ENCODE peak calls at places on chromosomes 5 and 9, in seven cellular contexts. Z, E, U, P, M, L and H are unnamed samples.

GRCh38 chr9:114813717-114814418 is 8.0 kb upstream of the TNFSF15 start:
- DNase-seq in U (no peak), L (no peak), E (no peak), M (no peak), P (no peak), Z (no peak), H (no peak)

GRCh38 chr9:113511856-113512761 is 48.6 kb downstream of the RGS3 start:
- DNase-seq in E (peak), L (peak), U (no peak), Z (no peak), P (peak), M (no peak), H (no peak)

GRCh38 chr5:31854625-31855526 is 215.9 kb downstream of the PDZD2 start:
- DNase-seq in E (no peak), Z (no peak), M (peak), P (no peak), U (peak), L (peak), H (peak)

GRCh38 chr5:92560698-92561361 is 1020.2 kb downstream of the NR2F1-AS1 start:
- DNase-seq in E (no peak), U (no peak), P (no peak), L (peak), Z (peak), M (peak), H (no peak)

GRCh38 chr9:78533500-78533899 is 236.6 kb downstream of the PSAT1 start:
- DNase-seq in L (no peak), P (no peak), M (no peak), U (no peak), E (no peak), Z (no peak), H (no peak)

GRCh38 chr5:143376911-143377838 is 26.3 kb downstream of the NR3C1 start:
- DNase-seq in P (no peak), E (no peak), Z (peak), L (peak), U (no peak), M (peak), H (no peak)

GRCh38 chr9:37678789-37679273 is 28.1 kb downstream of the FRMPD1 start:
- DNase-seq in Z (no peak), L (peak), M (no peak), P (no peak), U (no peak), E (no peak), H (no peak)

GRCh38 chr9:97710356-97711222 is 13.4 kb upstream of the XPA start:
- DNase-seq in L (peak), Z (peak), U (peak), P (no peak), M (peak), E (peak), H (peak)

GRCh38 chr9:9754186-9754585 is 858.6 kb downstream of the PTPRD start:
- DNase-seq in U (no peak), L (peak), M (no peak), E (no peak), Z (no peak), P (no peak), H (no peak)

GRCh38 chr5:65544473-65544872 is 18.5 kb downstream of the CENPK start:
- DNase-seq in P (no peak), M (no peak), Z (no peak), L (no peak), E (no peak), U (no peak), H (no peak)

GRCh38 chr5:92283521-92283920 is 900.4 kb upstream of the ARRDC3 start:
- DNase-seq in U (no peak), Z (no peak), E (no peak), L (peak), P (no peak), M (peak), H (no peak)

GRCh38 chr9:92977279-92977678 is 30.0 kb downstream of the FGD3 start:
- DNase-seq in P (no peak), M (no peak), U (no peak), L (no peak), Z (no peak), E (no peak), H (no peak)

GRCh38 chr9:121840838-121841760 is 189.7 kb downstream of the DAB2IP start:
- DNase-seq in P (no peak), L (no peak), U (no peak), Z (no peak), E (no peak), M (no peak), H (peak)

GRCh38 chr9:20394928-20395327 is 227.4 kb downstream of the MLLT3 start:
- DNase-seq in L (peak), M (no peak), P (no peak), E (no peak), U (no peak), Z (no peak), H (no peak)

GRCh38 chr5:151770383-151771258 is 1.1 kb upstream of the G3BP1 start:
- DNase-seq in M (peak), Z (peak), L (peak), P (peak), U (peak), E (no peak), H (peak)

GRCh38 chr9:8622222-8622802 is 822.7 kb upstream of the DMAC1 start:
- DNase-seq in E (no peak), M (no peak), Z (no peak), L (no peak), U (no peak), P (no peak), H (no peak)

GRCh38 chr9:128254855-128255759 is 20.7 kb downstream of the GOLGA2 start:
- DNase-seq in P (no peak), L (peak), E (peak), Z (peak), U (peak), M (peak), H (peak)

GRCh38 chr5:176609724-176610429 is at the start of gene GPRIN1:
- DNase-seq in M (peak), Z (peak), L (peak), P (no peak), U (peak), E (peak), H (peak)

GRCh38 chr5:178455480-178455835 is 134.7 kb downstream of the COL23A1 start:
- DNase-seq in P (no peak), U (no peak), L (no peak), E (no peak), Z (no peak), M (no peak), H (no peak)

GRCh38 chr5:98187945-98188344 is 585.5 kb upstream of the RGMB start:
- DNase-seq in M (peak), U (no peak), L (peak), Z (no peak), E (no peak), P (no peak), H (no peak)

GRCh38 chr5:107719207-107719606 is 48.5 kb upstream of the EFNA5 start:
- DNase-seq in E (no peak), P (no peak), U (no peak), M (no peak), Z (no peak), L (no peak), H (no peak)

GRCh38 chr9:70080481-70081119 is 37.0 kb downstream of the MAMDC2 start:
- DNase-seq in L (peak), M (peak), P (no peak), Z (peak), U (no peak), E (no peak), H (no peak)

GRCh38 chr9:123414921-123415592 is 59.1 kb downstream of the CRB2 start:
- DNase-seq in L (no peak), Z (peak), M (peak), P (no peak), E (no peak), U (no peak), H (no peak)

GRCh38 chr9:134892221-134892620 is 11.6 kb downstream of the FCN2 start:
- DNase-seq in L (no peak), E (no peak), U (no peak), M (no peak), Z (no peak), P (no peak), H (no peak)

GRCh38 chr5:154608531-154609011 is 130.5 kb upstream of the HAND1 start:
- DNase-seq in Z (no peak), L (no peak), P (no peak), M (no peak), E (no peak), U (no peak), H (no peak)

GRCh38 chr5:32710335-32710858 is 724 bp upstream of the NPR3 start:
- DNase-seq in E (no peak), L (no peak), P (no peak), M (no peak), Z (no peak), U (no peak), H (no peak)

GRCh38 chr5:102911973-102912372 is 156.9 kb downstream of the PAM start:
- DNase-seq in Z (peak), L (peak), U (no peak), P (no peak), M (peak), E (no peak), H (no peak)

GRCh38 chr5:128649183-128649582 is 111.1 kb upstream of the FBN2 start:
- DNase-seq in E (no peak), P (no peak), M (peak), Z (no peak), L (no peak), U (no peak), H (no peak)

GRCh38 chr5:71569748-71570509 is 17.2 kb upstream of the MCCC2 start:
- DNase-seq in M (no peak), Z (no peak), E (no peak), L (no peak), U (no peak), P (no peak), H (no peak)

GRCh38 chr5:106269252-106269843 is 1401.4 kb downstream of the EFNA5 start:
- DNase-seq in Z (peak), U (no peak), L (peak), E (no peak), M (peak), P (no peak), H (no peak)

GRCh38 chr9:120387257-120387999 is 192.5 kb downstream of the CDK5RAP2 start:
- DNase-seq in U (no peak), L (no peak), Z (no peak), M (no peak), P (no peak), E (no peak), H (no peak)

GRCh38 chr9:87607859-87608258 is 110.2 kb downstream of the DAPK1 start:
- DNase-seq in U (no peak), L (no peak), M (no peak), Z (no peak), P (no peak), E (no peak), H (no peak)

GRCh38 chr5:15690611-15691010 is 190.6 kb downstream of the FBXL7 start:
- DNase-seq in E (no peak), M (peak), Z (peak), L (no peak), P (no peak), U (no peak), H (no peak)

GRCh38 chr9:18786936-18787658 is 245.9 kb downstream of the SAXO1 start:
- DNase-seq in M (peak), U (no peak), E (no peak), P (no peak), L (no peak), Z (no peak), H (no peak)

GRCh38 chr9:14306672-14307646 is 7.0 kb downstream of the NFIB start:
- DNase-seq in L (no peak), M (peak), P (no peak), Z (no peak), E (no peak), U (no peak), H (no peak)

GRCh38 chr5:53422539-53422938 is 57.9 kb upstream of the FST start:
- DNase-seq in U (no peak), L (peak), M (peak), E (no peak), P (no peak), Z (peak), H (no peak)

GRCh38 chr9:21102311-21102710 is 24.6 kb upstream of the IFNB1 start:
- DNase-seq in M (peak), Z (peak), U (no peak), P (no peak), E (no peak), L (peak), H (no peak)

GRCh38 chr9:136140046-136140445 is 21.4 kb upstream of the TMEM250 start:
- DNase-seq in E (no peak), Z (no peak), U (no peak), M (no peak), L (no peak), P (no peak), H (no peak)